ENCODE peak calls at places on chromosomes 3 and 15, in ten cellular contexts. P, Y, M, C, K, U, T, I, V and N are unnamed samples.

GRCh38 chr15:67025719-67026118 is 39.7 kb upstream of the SMAD3 start:
- DNase-seq in K (no peak), U (no peak), Y (no peak), M (no peak), C (no peak), I (peak), P (peak), T (peak), V (no peak), N (no peak)

GRCh38 chr3:160403028-160403545 is 3.6 kb downstream of the SMC4 start:
- DNase-seq in V (no peak), K (no peak), T (peak), P (no peak), M (no peak), U (no peak), I (no peak), C (no peak), Y (no peak), N (no peak)

GRCh38 chr3:111315911-111316310 is 226.1 kb upstream of the CD96 start:
- DNase-seq in T (peak), Y (no peak), M (no peak), I (no peak), U (no peak), K (no peak), P (no peak), V (no peak), C (no peak), N (no peak)

GRCh38 chr3:8857720-8858367 is 88.4 kb upstream of the OXTR start:
- DNase-seq in I (no peak), P (no peak), K (no peak), U (no peak), C (no peak), M (no peak), T (no peak), V (no peak), Y (no peak), N (no peak)

GRCh38 chr15:45157056-45157455 is 27.3 kb downstream of the DUOX1 start:
- DNase-seq in I (no peak), M (peak), Y (no peak), K (no peak), P (no peak), T (peak), U (no peak), V (no peak), C (no peak), N (no peak)

GRCh38 chr15:65460948-65461347 is 38.2 kb upstream of the IGDCC4 start:
- DNase-seq in V (no peak), C (no peak), I (no peak), M (no peak), T (peak), K (no peak), U (no peak), P (no peak), Y (no peak), N (no peak)

GRCh38 chr15:91480426-91480825 is 373.1 kb upstream of the SLCO3A1 start:
- DNase-seq in U (no peak), I (no peak), M (no peak), Y (no peak), T (no peak), V (no peak), K (no peak), P (no peak), C (no peak), N (no peak)

GRCh38 chr15:73346735-73347312 is 21.9 kb downstream of the HCN4 start:
- DNase-seq in Y (peak), U (peak), T (peak), C (peak), V (no peak), I (peak), M (peak), P (peak), K (peak), N (peak)

GRCh38 chr15:100124936-100125626 is 216.7 kb downstream of the ADAMTS17 start:
- DNase-seq in I (no peak), U (no peak), K (no peak), M (no peak), P (peak), V (peak), Y (no peak), C (no peak), T (no peak), N (no peak)

GRCh38 chr3:182136008-182136910 is 424.5 kb downstream of the SOX2 start:
- DNase-seq in K (no peak), V (no peak), P (no peak), I (no peak), Y (no peak), C (no peak), T (no peak), U (no peak), M (no peak), N (no peak)

GRCh38 chr15:26051771-26052685 is 188.9 kb upstream of the ATP10A start:
- DNase-seq in Y (peak), V (no peak), M (no peak), T (peak), P (no peak), C (no peak), K (no peak), I (no peak), U (no peak), N (no peak)

GRCh38 chr3:99620077-99620476 is 18.3 kb upstream of the COL8A1 start:
- DNase-seq in V (no peak), U (no peak), Y (no peak), P (no peak), K (no peak), C (no peak), M (no peak), I (no peak), T (peak), N (no peak)

GRCh38 chr3:114213669-114214541 is 23.5 kb downstream of the ZNF80 start:
- DNase-seq in V (peak), K (no peak), T (peak), Y (no peak), U (no peak), P (no peak), I (no peak), C (peak), M (peak), N (no peak)

GRCh38 chr3:85710490-85710889 is 751.7 kb downstream of the CADM2 start:
- DNase-seq in Y (no peak), C (no peak), P (no peak), T (peak), U (no peak), I (no peak), K (no peak), V (no peak), M (peak), N (no peak)

GRCh38 chr15:83200162-83200561 is 7.5 kb downstream of the HDGFL3 start:
- DNase-seq in U (no peak), C (no peak), V (no peak), M (no peak), T (peak), Y (no peak), P (no peak), I (no peak), K (no peak), N (no peak)

GRCh38 chr3:177833392-177833791 is 636.1 kb upstream of the TBL1XR1 start:
- DNase-seq in M (no peak), I (no peak), V (no peak), Y (no peak), C (no peak), K (no peak), T (no peak), U (no peak), P (no peak), N (no peak)

GRCh38 chr3:111968319-111969059 is 10.3 kb upstream of the ABHD10 start:
- DNase-seq in Y (no peak), T (no peak), U (no peak), P (no peak), M (no peak), K (no peak), V (no peak), C (no peak), I (no peak), N (no peak)

GRCh38 chr3:56837196-56837955 is 35.6 kb upstream of the ARHGEF3 start:
- DNase-seq in I (no peak), P (no peak), C (no peak), K (no peak), T (no peak), U (no peak), Y (no peak), V (no peak), M (no peak), N (no peak)

GRCh38 chr3:86937306-86937791 is 53.6 kb downstream of the VGLL3 start:
- DNase-seq in C (peak), U (no peak), P (no peak), K (no peak), Y (peak), M (peak), I (no peak), T (peak), V (no peak), N (no peak)

GRCh38 chr15:45117327-45118130 is 3.4 kb downstream of the DUOXA2 start:
- DNase-seq in Y (no peak), I (no peak), V (peak), C (no peak), M (no peak), P (no peak), K (no peak), T (no peak), U (no peak), N (no peak)

GRCh38 chr15:95760508-95760907 is 570.0 kb upstream of the NR2F2 start:
- DNase-seq in U (no peak), K (peak), T (peak), Y (no peak), P (peak), M (no peak), C (peak), V (peak), I (no peak), N (no peak)

GRCh38 chr3:125357032-125357658 is 18.0 kb downstream of the ZNF148 start:
- DNase-seq in V (peak), I (peak), P (peak), Y (no peak), C (peak), K (no peak), M (peak), T (no peak), U (no peak), N (no peak)

GRCh38 chr15:44536298-44536961 is 517 bp upstream of the EIF3J start:
- DNase-seq in I (peak), V (peak), M (peak), C (peak), U (peak), T (peak), P (no peak), Y (no peak), K (peak), N (no peak)

GRCh38 chr15:94414921-94415320 is 183.6 kb downstream of the MCTP2 start:
- DNase-seq in U (no peak), M (no peak), Y (no peak), I (no peak), P (no peak), T (no peak), V (no peak), K (no peak), C (no peak), N (no peak)

GRCh38 chr3:69807674-69808073 is 68.4 kb downstream of the MITF start:
- DNase-seq in K (no peak), Y (no peak), M (no peak), V (no peak), C (no peak), T (no peak), U (no peak), I (no peak), P (no peak), N (no peak)

GRCh38 chr15:31280831-31281216 is 45.8 kb upstream of the KLF13 start:
- DNase-seq in Y (peak), T (no peak), P (peak), K (peak), U (no peak), I (no peak), M (no peak), C (no peak), V (no peak), N (no peak)

GRCh38 chr15:63703641-63704040 is 106.5 kb downstream of the FBXL22 start:
- DNase-seq in T (no peak), Y (no peak), P (no peak), M (no peak), C (no peak), K (no peak), I (no peak), U (no peak), V (no peak), N (no peak)

GRCh38 chr3:123783811-123784210 is 100.3 kb downstream of the MYLK start:
- DNase-seq in M (no peak), T (no peak), C (no peak), I (no peak), V (no peak), K (no peak), Y (no peak), P (no peak), U (no peak), N (no peak)

GRCh38 chr3:172159962-172160538 is 120.7 kb downstream of the FNDC3B start:
- DNase-seq in I (no peak), U (no peak), M (no peak), K (no peak), Y (no peak), T (peak), P (no peak), V (no peak), C (no peak), N (no peak)

GRCh38 chr3:54853573-54854404 is 74.1 kb downstream of the LRTM1 start:
- DNase-seq in P (peak), K (peak), U (peak), Y (peak), I (peak), T (peak), C (peak), V (peak), M (peak), N (peak)

GRCh38 chr3:73614385-73614784 is 10.4 kb downstream of the PDZRN3 start:
- DNase-seq in T (peak), V (no peak), M (no peak), K (no peak), Y (peak), U (no peak), P (no peak), C (no peak), I (no peak), N (no peak)

GRCh38 chr3:89098964-89099585 is 8.3 kb upstream of the EPHA3 start:
- DNase-seq in C (peak), T (peak), K (peak), V (peak), U (no peak), Y (no peak), M (peak), I (peak), P (peak), N (no peak)

GRCh38 chr3:27166888-27167287 is 202.3 kb downstream of the NEK10 start:
- DNase-seq in V (no peak), Y (no peak), T (peak), I (no peak), M (peak), U (no peak), P (no peak), C (no peak), K (no peak), N (no peak)

GRCh38 chr3:12708584-12709192 is 44.8 kb upstream of the RAF1 start:
- DNase-seq in I (no peak), P (peak), V (no peak), T (peak), Y (peak), K (no peak), U (no peak), C (peak), M (peak), N (no peak)

GRCh38 chr3:51684971-51685751 is 14.1 kb downstream of the TEX264 start:
- DNase-seq in P (no peak), T (no peak), M (no peak), K (no peak), U (no peak), V (no peak), C (no peak), Y (peak), I (no peak), N (no peak)

GRCh38 chr3:71227344-71227743 is 356.2 kb downstream of the FOXP1 start:
- DNase-seq in P (no peak), M (no peak), T (no peak), Y (no peak), V (no peak), C (no peak), I (no peak), K (no peak), U (no peak), N (no peak)

GRCh38 chr15:50116477-50116876 is 2.6 kb downstream of the ATP8B4 start:
- DNase-seq in I (no peak), M (no peak), Y (no peak), U (no peak), P (no peak), K (no peak), T (peak), V (no peak), C (peak), N (no peak)

GRCh38 chr15:50117628-50118027 is 1.4 kb downstream of the ATP8B4 start:
- DNase-seq in K (no peak), V (no peak), T (no peak), P (no peak), I (no peak), M (no peak), Y (no peak), U (no peak), C (no peak), N (no peak)

GRCh38 chr15:50114381-50114780 is 4.7 kb downstream of the ATP8B4 start:
- DNase-seq in V (no peak), K (no peak), I (no peak), P (no peak), T (no peak), C (no peak), U (no peak), Y (no peak), M (no peak), N (no peak)

GRCh38 chr15:50123861-50124556 is 5.0 kb upstream of the ATP8B4 start:
- DNase-seq in U (no peak), T (no peak), M (no peak), P (no peak), K (no peak), V (no peak), Y (no peak), C (no peak), I (no peak), N (no peak)

GRCh38 chr15:50119063-50119700 is at the start of gene ATP8B4:
- DNase-seq in T (no peak), C (no peak), P (no peak), U (no peak), K (no peak), V (no peak), I (no peak), M (no peak), Y (no peak), N (no peak)
- TF ChIP-seq CTCF in T (no peak), C (no peak), P (no peak), U (no peak), K (no peak), V (no peak), I (no peak), M (no peak), Y (no peak), N (no peak)

GRCh38 chr15:38726187-38726586 is 161.6 kb upstream of the RASGRP1 start:
- DNase-seq in I (no peak), V (no peak), C (no peak), U (no peak), P (no peak), T (no peak), K (no peak), Y (no peak), M (no peak), N (no peak)

GRCh38 chr15:38721549-38721948 is 156.9 kb upstream of the RASGRP1 start:
- DNase-seq in P (no peak), C (no peak), I (no peak), V (no peak), Y (no peak), T (no peak), M (no peak), U (no peak), K (no peak), N (no peak)

DNA sequence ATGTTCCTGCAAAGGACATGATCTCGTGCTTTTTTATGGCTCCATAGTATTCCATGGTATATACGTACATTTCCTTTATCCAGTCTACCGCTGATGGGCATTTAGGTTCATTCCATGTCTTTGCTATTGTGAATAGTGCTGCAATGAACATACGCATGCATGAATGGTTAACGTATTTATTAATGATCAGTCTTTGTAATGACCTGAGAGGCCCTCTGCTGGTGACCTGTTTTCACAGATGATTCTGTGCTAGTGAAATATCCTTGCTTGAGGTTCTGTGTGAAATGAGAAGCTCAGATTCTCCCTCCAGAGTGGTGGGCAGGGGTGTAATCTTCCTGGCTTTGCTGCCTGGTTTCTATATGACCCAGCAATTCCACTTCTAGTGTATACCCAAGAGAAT is 160.2 kb upstream of the RASGRP1 start:
- DNase-seq in M (no peak), K (no peak), U (no peak), Y (no peak), I (no peak), P (no peak), T (no peak), C (no peak), V (no peak), N (no peak)
- TF ChIP-seq CTCF in M (no peak), K (no peak), U (no peak), Y (no peak), I (no peak), P (no peak), T (no peak), C (no peak), V (no peak), N (no peak)

DNA sequence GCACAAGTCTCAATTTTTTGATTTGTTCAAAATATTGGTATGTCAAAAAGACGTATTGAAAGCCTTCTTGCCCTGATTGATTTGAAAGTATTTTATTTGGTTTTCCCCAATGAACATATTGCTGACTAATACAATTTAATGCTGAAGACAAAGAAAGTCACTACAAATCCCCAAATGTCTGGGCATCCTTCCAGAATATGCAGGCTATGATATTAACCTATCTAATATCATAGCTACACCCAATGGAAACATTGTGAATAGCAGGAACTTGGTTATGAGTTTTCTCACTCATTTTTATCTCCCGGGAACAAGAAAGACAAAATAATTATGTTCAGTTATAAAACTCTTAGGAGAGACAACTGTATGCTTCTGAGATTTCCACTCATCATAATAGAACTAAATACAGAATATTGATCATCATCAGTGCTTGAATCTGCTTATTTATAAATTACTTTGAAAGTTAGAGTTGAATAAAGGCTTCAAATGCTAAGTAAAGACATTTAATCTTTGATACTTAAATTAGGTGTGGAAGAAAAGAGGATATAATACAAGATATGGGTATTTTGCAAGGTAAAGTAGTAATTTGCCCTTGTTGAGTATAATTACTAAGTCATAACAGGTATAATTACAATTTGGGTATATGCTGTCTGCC is 483.9 kb downstream of the RBMS3 start:
- DNase-seq in V (no peak), T (peak), I (peak), C (no peak), U (no peak), M (peak), Y (no peak), P (no peak), K (no peak), N (no peak)
- TF ChIP-seq CTCF in V (peak), T (peak), I (peak), C (peak), U (peak), M (peak), Y (peak), P (peak), K (peak), N (peak)

GRCh38 chr3:15989419-15989818 is 185.1 kb upstream of the GALNT15 start:
- DNase-seq in V (no peak), U (no peak), T (peak), P (no peak), I (no peak), M (no peak), K (no peak), C (no peak), Y (no peak), N (no peak)
- TF ChIP-seq CTCF in V (peak), U (peak), T (peak), P (no peak), I (no peak), M (no peak), K (peak), C (peak), Y (no peak), N (no peak)

GRCh38 chr3:134625462-134625861 is 25.4 kb downstream of the KY start:
- DNase-seq in P (peak), V (no peak), M (no peak), K (no peak), C (no peak), Y (no peak), T (no peak), U (no peak), I (peak), N (peak)

GRCh38 chr3:134627831-134628230 is 23.0 kb downstream of the KY start:
- DNase-seq in V (no peak), P (no peak), C (no peak), I (peak), M (no peak), T (peak), K (no peak), U (no peak), Y (no peak), N (no peak)

GRCh38 chr3:134628884-134629283 is 21.9 kb downstream of the KY start:
- DNase-seq in M (no peak), T (no peak), C (no peak), V (no peak), I (no peak), U (no peak), P (no peak), K (no peak), Y (no peak), N (peak)

GRCh38 chr3:134625885-134626741 is 24.7 kb downstream of the KY start:
- DNase-seq in P (peak), M (no peak), V (no peak), T (no peak), Y (no peak), U (no peak), K (no peak), I (peak), C (no peak), N (no peak)

DNA sequence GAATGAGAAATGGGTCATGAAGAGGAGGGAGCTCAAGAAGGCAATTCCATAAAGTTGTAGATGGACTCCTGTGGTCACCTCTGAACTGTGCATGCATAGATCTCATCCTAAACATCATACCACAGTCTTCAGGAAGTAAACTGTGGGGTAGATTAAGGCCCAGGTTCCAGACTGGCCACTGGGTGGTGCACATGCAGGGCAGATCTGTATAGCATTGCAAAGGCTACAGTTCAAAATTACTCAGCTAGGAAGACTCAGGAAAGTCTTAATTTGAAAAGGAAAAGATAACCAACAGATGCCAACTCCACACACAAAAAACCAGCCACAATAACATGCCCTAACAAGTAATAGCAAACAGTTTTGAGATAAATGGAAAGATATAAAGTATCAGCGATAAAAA is 20.3 kb downstream of the KY start:
- DNase-seq in C (no peak), T (peak), Y (no peak), V (no peak), I (no peak), P (no peak), M (no peak), U (no peak), K (no peak), N (peak)
- TF ChIP-seq CTCF in C (peak), T (peak), Y (no peak), V (no peak), I (no peak), P (no peak), M (no peak), U (peak), K (no peak), N (no peak)